ENCODE peak calls at places on chromosomes 3 and 15, in five cellular contexts. One of them, this sample, is unnamed.
A peak's percentile ranks its signal among the peaks of the same experiment; 100 is the strongest.

GRCh38 chr3:131976448-131976847 is 58.4 kb downstream of the CPNE4 start:
- DNase-seq in sigmoid colon: no peak
- DNase-seq in heart left ventricle: no peak
- DNase-seq in right lobe of liver: no peak
- DNase-seq in breast epithelium: no peak
- DNase-seq in this sample: no peak

GRCh38 chr3:128362026-128362965 is 104.4 kb downstream of the DNAJB8 start:
- DNase-seq in sigmoid colon: no peak
- DNase-seq in breast epithelium: no peak
- DNase-seq in right lobe of liver: peak; percentile 15
- DNase-seq in heart left ventricle: peak; percentile 18
- DNase-seq in this sample: no peak

GRCh38 chr3:74302959-74303358 is 311.5 kb downstream of the CNTN3 start:
- DNase-seq in breast epithelium: no peak
- DNase-seq in sigmoid colon: no peak
- DNase-seq in right lobe of liver: no peak
- DNase-seq in heart left ventricle: no peak
- DNase-seq in this sample: no peak

GRCh38 chr3:106609666-106610301 is 741.0 kb upstream of the CBLB start:
- DNase-seq in breast epithelium: no peak
- DNase-seq in heart left ventricle: peak; percentile 34
- DNase-seq in sigmoid colon: peak; percentile 71
- DNase-seq in right lobe of liver: no peak
- DNase-seq in this sample: peak; percentile 62

GRCh38 chr3:177830411-177830849 is 633.1 kb upstream of the TBL1XR1 start:
- DNase-seq in heart left ventricle: no peak
- DNase-seq in breast epithelium: no peak
- DNase-seq in sigmoid colon: peak; percentile 84
- DNase-seq in right lobe of liver: no peak
- DNase-seq in this sample: peak; percentile 65

GRCh38 chr15:101128191-101128590 is 123.7 kb downstream of the CHSY1 start:
- DNase-seq in heart left ventricle: no peak
- DNase-seq in sigmoid colon: no peak
- DNase-seq in right lobe of liver: no peak
- DNase-seq in breast epithelium: no peak
- DNase-seq in this sample: no peak

GRCh38 chr3:168165390-168166269 is 69.9 kb upstream of the GOLIM4 start:
- DNase-seq in breast epithelium: no peak
- DNase-seq in heart left ventricle: no peak
- DNase-seq in sigmoid colon: peak; percentile 69
- DNase-seq in right lobe of liver: no peak
- DNase-seq in this sample: peak; percentile 44

GRCh38 chr15:98530570-98530969 is 117.8 kb upstream of the IGF1R start:
- DNase-seq in right lobe of liver: no peak
- DNase-seq in sigmoid colon: no peak
- DNase-seq in breast epithelium: no peak
- DNase-seq in heart left ventricle: no peak
- DNase-seq in this sample: no peak

GRCh38 chr3:87167634-87168456 is 59.3 kb upstream of the CHMP2B start:
- DNase-seq in breast epithelium: no peak
- DNase-seq in sigmoid colon: no peak
- DNase-seq in right lobe of liver: no peak
- DNase-seq in heart left ventricle: no peak
- DNase-seq in this sample: no peak

GRCh38 chr3:157066335-157067071 is 93.4 kb downstream of the CCNL1 start:
- DNase-seq in right lobe of liver: no peak
- DNase-seq in sigmoid colon: peak; percentile 79
- DNase-seq in heart left ventricle: no peak
- DNase-seq in breast epithelium: no peak
- DNase-seq in this sample: no peak

GRCh38 chr3:47266709-47267489 is 15.7 kb downstream of the KIF9 start:
- DNase-seq in heart left ventricle: peak; percentile 94
- DNase-seq in sigmoid colon: peak; percentile 89
- DNase-seq in right lobe of liver: no peak
- DNase-seq in breast epithelium: peak; percentile 67
- DNase-seq in this sample: peak; percentile 77

GRCh38 chr3:160401301-160402095 is 2.0 kb downstream of the SMC4 start:
- DNase-seq in right lobe of liver: no peak
- DNase-seq in sigmoid colon: no peak
- DNase-seq in heart left ventricle: no peak
- DNase-seq in breast epithelium: no peak
- DNase-seq in this sample: no peak

GRCh38 chr3:194117114-194117845 is 18.7 kb upstream of the HES1 start:
- DNase-seq in sigmoid colon: no peak
- DNase-seq in breast epithelium: no peak
- DNase-seq in heart left ventricle: no peak
- DNase-seq in right lobe of liver: peak; percentile 78
- DNase-seq in this sample: no peak

GRCh38 chr3:108472011-108472591 is 38.3 kb downstream of the MYH15 start:
- DNase-seq in breast epithelium: no peak
- DNase-seq in sigmoid colon: no peak
- DNase-seq in heart left ventricle: no peak
- DNase-seq in right lobe of liver: no peak
- DNase-seq in this sample: no peak

GRCh38 chr15:79168922-79169322 is 78.3 kb upstream of the RASGRF1 start:
- DNase-seq in right lobe of liver: no peak
- DNase-seq in heart left ventricle: no peak
- DNase-seq in sigmoid colon: no peak
- DNase-seq in breast epithelium: no peak
- DNase-seq in this sample: no peak

GRCh38 chr3:65170357-65171090 is 482.7 kb upstream of the ADAMTS9 start:
- DNase-seq in sigmoid colon: peak; percentile 98
- DNase-seq in breast epithelium: peak; percentile 80
- DNase-seq in heart left ventricle: peak; percentile 95
- DNase-seq in right lobe of liver: peak; percentile 49
- DNase-seq in this sample: peak; percentile 90

GRCh38 chr3:156635034-156635433 is 39.4 kb upstream of the TIPARP start:
- DNase-seq in heart left ventricle: no peak
- DNase-seq in sigmoid colon: no peak
- DNase-seq in right lobe of liver: no peak
- DNase-seq in breast epithelium: no peak
- DNase-seq in this sample: no peak

GRCh38 chr15:87929835-87930234 is 326.7 kb downstream of the NTRK3 start:
- DNase-seq in heart left ventricle: no peak
- DNase-seq in sigmoid colon: no peak
- DNase-seq in right lobe of liver: no peak
- DNase-seq in breast epithelium: no peak
- DNase-seq in this sample: no peak

GRCh38 chr3:128348075-128348474 is 118.6 kb downstream of the DNAJB8 start:
- DNase-seq in heart left ventricle: no peak
- DNase-seq in sigmoid colon: no peak
- DNase-seq in right lobe of liver: no peak
- DNase-seq in breast epithelium: no peak
- DNase-seq in this sample: no peak

GRCh38 chr15:96068897-96069296 is 261.6 kb upstream of the NR2F2 start:
- DNase-seq in right lobe of liver: no peak
- DNase-seq in breast epithelium: no peak
- DNase-seq in heart left ventricle: no peak
- DNase-seq in sigmoid colon: no peak
- DNase-seq in this sample: no peak

GRCh38 chr15:59327942-59328341 is 44.7 kb downstream of the MYO1E start:
- DNase-seq in right lobe of liver: peak; percentile 61
- DNase-seq in heart left ventricle: no peak
- DNase-seq in sigmoid colon: no peak
- DNase-seq in breast epithelium: no peak
- DNase-seq in this sample: no peak

GRCh38 chr15:99731336-99732267 is 1.6 kb downstream of the LYSMD4 start:
- DNase-seq in right lobe of liver: no peak
- DNase-seq in breast epithelium: no peak
- DNase-seq in heart left ventricle: no peak
- DNase-seq in sigmoid colon: no peak
- DNase-seq in this sample: no peak

GRCh38 chr3:190073264-190073663 is 47.4 kb downstream of the P3H2 start:
- DNase-seq in right lobe of liver: no peak
- DNase-seq in sigmoid colon: no peak
- DNase-seq in heart left ventricle: no peak
- DNase-seq in breast epithelium: no peak
- DNase-seq in this sample: no peak

GRCh38 chr3:175477651-175478224 is 618.6 kb downstream of the NAALADL2 start:
- DNase-seq in heart left ventricle: no peak
- DNase-seq in right lobe of liver: no peak
- DNase-seq in breast epithelium: no peak
- DNase-seq in sigmoid colon: no peak
- DNase-seq in this sample: no peak

GRCh38 chr15:87269566-87269965 is 987.0 kb downstream of the NTRK3 start:
- DNase-seq in breast epithelium: no peak
- DNase-seq in right lobe of liver: no peak
- DNase-seq in sigmoid colon: no peak
- DNase-seq in heart left ventricle: no peak
- DNase-seq in this sample: no peak

GRCh38 chr3:172333692-172334457 is 114.4 kb downstream of the GHSR start:
- DNase-seq in breast epithelium: no peak
- DNase-seq in sigmoid colon: no peak
- DNase-seq in heart left ventricle: no peak
- DNase-seq in right lobe of liver: no peak
- DNase-seq in this sample: no peak
- TF ChIP-seq CTCF in breast epithelium: no peak
- TF ChIP-seq CTCF in sigmoid colon: no peak
- TF ChIP-seq CTCF in heart left ventricle: peak; percentile 23
- TF ChIP-seq CTCF in right lobe of liver: no peak
- TF ChIP-seq CTCF in this sample: no peak

GRCh38 chr3:183533410-183534132 is 21.9 kb downstream of the KLHL6 start:
- DNase-seq in right lobe of liver: no peak
- DNase-seq in breast epithelium: no peak
- DNase-seq in heart left ventricle: no peak
- DNase-seq in sigmoid colon: no peak
- DNase-seq in this sample: no peak
- H3K4me3 ChIP-seq in right lobe of liver: no peak overlapping the region
- H3K4me3 ChIP-seq in breast epithelium: no peak overlapping the region
- H3K4me3 ChIP-seq in heart left ventricle: no peak overlapping the region
- H3K4me3 ChIP-seq in sigmoid colon: no peak overlapping the region
- H3K4me3 ChIP-seq in this sample: no peak overlapping the region

GRCh38 chr3:143001369-143002082 is at the start of gene U2SURP:
- DNase-seq in right lobe of liver: peak; percentile 98
- DNase-seq in sigmoid colon: peak; percentile 98
- DNase-seq in heart left ventricle: peak; percentile 98
- DNase-seq in breast epithelium: peak; percentile 93
- DNase-seq in this sample: peak; percentile 96
- TF ChIP-seq POLR2A in right lobe of liver: peak; percentile 89
- TF ChIP-seq POLR2A in sigmoid colon: no peak
- TF ChIP-seq POLR2A in heart left ventricle: peak; percentile 78
- TF ChIP-seq POLR2A in breast epithelium: no peak
- TF ChIP-seq POLR2A in this sample: peak; percentile 86

GRCh38 chr3:159091936-159092335 is 290.1 kb downstream of the MFSD1 start:
- DNase-seq in breast epithelium: no peak
- DNase-seq in sigmoid colon: no peak
- DNase-seq in heart left ventricle: no peak
- DNase-seq in right lobe of liver: no peak
- DNase-seq in this sample: no peak
- TF ChIP-seq CTCF in breast epithelium: no peak
- TF ChIP-seq CTCF in sigmoid colon: no peak
- TF ChIP-seq CTCF in heart left ventricle: no peak
- TF ChIP-seq CTCF in right lobe of liver: peak; percentile 23
- TF ChIP-seq CTCF in this sample: no peak

GRCh38 chr15:71082803-71083202 is 32.5 kb upstream of the THSD4 start:
- DNase-seq in breast epithelium: no peak
- DNase-seq in sigmoid colon: no peak
- DNase-seq in heart left ventricle: peak; percentile 55
- DNase-seq in right lobe of liver: no peak
- DNase-seq in this sample: no peak

GRCh38 chr15:71080166-71080565 is 35.1 kb upstream of the THSD4 start:
- DNase-seq in right lobe of liver: no peak
- DNase-seq in breast epithelium: no peak
- DNase-seq in heart left ventricle: no peak
- DNase-seq in sigmoid colon: no peak
- DNase-seq in this sample: no peak

GRCh38 chr15:71079208-71080044 is 35.8 kb upstream of the THSD4 start:
- DNase-seq in sigmoid colon: no peak
- DNase-seq in breast epithelium: no peak
- DNase-seq in right lobe of liver: no peak
- DNase-seq in heart left ventricle: no peak
- DNase-seq in this sample: no peak

GRCh38 chr15:71080705-71081104 is 34.6 kb upstream of the THSD4 start:
- DNase-seq in right lobe of liver: no peak
- DNase-seq in heart left ventricle: no peak
- DNase-seq in sigmoid colon: no peak
- DNase-seq in breast epithelium: no peak
- DNase-seq in this sample: no peak

DNA sequence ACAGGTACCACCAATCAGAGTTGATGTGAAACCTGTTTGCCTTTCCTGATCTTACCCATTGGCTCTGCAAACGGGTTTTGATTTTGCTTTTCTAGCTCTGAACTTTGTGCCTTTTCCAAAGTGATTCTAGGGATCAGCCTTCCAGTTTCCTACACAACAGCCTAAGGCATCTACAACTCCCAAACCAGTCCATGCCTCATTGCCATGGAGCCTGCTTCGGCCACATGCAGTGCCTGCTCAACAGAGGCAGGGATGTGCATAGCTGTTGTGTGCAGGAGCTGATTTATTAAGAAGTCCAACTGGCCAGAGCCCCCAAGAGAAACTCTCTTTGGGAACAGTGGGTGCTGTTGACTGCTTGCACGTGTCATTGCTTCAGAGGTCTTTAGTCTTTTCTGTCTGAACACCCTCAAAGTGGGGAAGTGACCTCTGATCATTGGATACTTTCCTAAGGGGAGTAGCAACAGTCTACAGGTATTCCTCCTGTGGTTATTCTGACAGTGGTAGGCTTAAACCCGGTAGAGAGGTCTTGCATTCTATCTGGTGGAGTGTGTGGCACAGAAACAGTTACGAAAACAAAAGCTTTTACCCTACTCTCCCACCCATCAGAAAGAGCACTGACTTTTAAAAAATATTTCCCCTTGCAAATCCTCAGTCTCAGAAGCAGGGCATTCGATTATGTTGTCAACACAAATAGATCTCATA is 36.6 kb upstream of the THSD4 start:
- DNase-seq in breast epithelium: no peak
- DNase-seq in right lobe of liver: no peak
- DNase-seq in heart left ventricle: no peak
- DNase-seq in sigmoid colon: no peak
- DNase-seq in this sample: no peak
- H3K4me3 ChIP-seq in breast epithelium: no peak overlapping the region
- H3K4me3 ChIP-seq in right lobe of liver: no peak overlapping the region
- H3K4me3 ChIP-seq in heart left ventricle: no peak overlapping the region
- H3K4me3 ChIP-seq in sigmoid colon: no peak overlapping the region
- H3K4me3 ChIP-seq in this sample: no peak overlapping the region

GRCh38 chr3:52694528-52695189 is 8.8 kb downstream of the GNL3 start:
- DNase-seq in sigmoid colon: no peak
- DNase-seq in heart left ventricle: no peak
- DNase-seq in right lobe of liver: no peak
- DNase-seq in breast epithelium: no peak
- DNase-seq in this sample: no peak
- TF ChIP-seq POLR2A in sigmoid colon: no peak
- TF ChIP-seq POLR2A in heart left ventricle: no peak
- TF ChIP-seq POLR2A in right lobe of liver: no peak
- TF ChIP-seq POLR2A in breast epithelium: no peak
- TF ChIP-seq POLR2A in this sample: no peak

GRCh38 chr3:58577269-58577821 is at the start of gene FAM107A:
- DNase-seq in heart left ventricle: peak; percentile 76
- DNase-seq in right lobe of liver: no peak
- DNase-seq in breast epithelium: no peak
- DNase-seq in sigmoid colon: peak; percentile 79
- DNase-seq in this sample: peak; percentile 58
- TF ChIP-seq CTCF in heart left ventricle: peak; percentile 49
- TF ChIP-seq CTCF in right lobe of liver: no peak
- TF ChIP-seq CTCF in breast epithelium: no peak
- TF ChIP-seq CTCF in sigmoid colon: no peak
- TF ChIP-seq CTCF in this sample: peak; percentile 19

GRCh38 chr15:92393994-92394326 is 279 bp downstream of the ST8SIA2 start:
- DNase-seq in sigmoid colon: no peak
- DNase-seq in breast epithelium: no peak
- DNase-seq in heart left ventricle: no peak
- DNase-seq in right lobe of liver: no peak
- DNase-seq in this sample: no peak
- H3K4me3 ChIP-seq in sigmoid colon: no peak overlapping the region
- H3K4me3 ChIP-seq in breast epithelium: peak overlapping the region; percentile 16
- H3K4me3 ChIP-seq in heart left ventricle: peak overlapping the region; percentile 45
- H3K4me3 ChIP-seq in right lobe of liver: no peak overlapping the region
- H3K4me3 ChIP-seq in this sample: no peak overlapping the region